ENCODE peak calls at places on chromosomes 11 and 22, in four cellular contexts. N is GM12878, Z is HCT116, T is K562. I is an unnamed sample.
A peak's percentile ranks its signal among the peaks of the same experiment; 100 is the strongest.

GRCh38 chr11:16082532-16083055 is 273.8 kb downstream of the SOX6 start:
- DNase-seq in N (no peak), Z (no peak), T (no peak), I (no peak)

GRCh38 chr11:117900144-117900651 is 23.7 kb upstream of the FXYD6 start:
- DNase-seq in N (peak; percentile 60), Z (no peak), T (no peak), I (no peak)

GRCh38 chr22:26570126-26570525 is 19.8 kb downstream of the TPST2 start:
- DNase-seq in N (no peak), Z (no peak), T (no peak), I (no peak)

GRCh38 chr11:16959528-16960100 is 54.6 kb downstream of the PLEKHA7 start:
- DNase-seq in N (no peak), Z (no peak), T (no peak), I (no peak)

GRCh38 chr11:69002743-69003231 is 10.3 kb downstream of the MRGPRF start:
- DNase-seq in N (no peak), Z (no peak), T (no peak), I (no peak)

GRCh38 chr11:131688056-131688693 is 317.8 kb downstream of the NTM start:
- DNase-seq in N (no peak), Z (no peak), T (peak; percentile 88), I (peak; percentile 23)

GRCh38 chr11:19201737-19202605 is at the start of gene CSRP3:
- DNase-seq in N (no peak), Z (no peak), T (no peak), I (no peak)

GRCh38 chr11:121105063-121105480 is 4.0 kb downstream of the TECTA start:
- DNase-seq in N (no peak), Z (no peak), T (no peak), I (no peak)

GRCh38 chr22:25908212-25908611 is 166.2 kb downstream of the MYO18B start:
- DNase-seq in N (no peak), Z (no peak), T (no peak), I (no peak)

GRCh38 chr11:10930224-10930960 is 72.5 kb upstream of the ZBED5 start:
- DNase-seq in N (no peak), Z (no peak), T (no peak), I (no peak)

GRCh38 chr22:44341431-44342346 is 28.9 kb upstream of the SHISAL1 start:
- DNase-seq in N (no peak), Z (no peak), T (no peak), I (no peak)

GRCh38 chr22:35023692-35024363 is 42.1 kb upstream of the ISX start:
- DNase-seq in N (no peak), Z (peak; percentile 28), T (peak; percentile 71), I (peak; percentile 99)

GRCh38 chr11:71979094-71979493 is 19.6 kb upstream of the IL18BP start:
- DNase-seq in N (no peak), Z (no peak), T (no peak), I (no peak)

GRCh38 chr22:36767035-36767775 is 8.7 kb downstream of the IFT27 start:
- DNase-seq in N (no peak), Z (no peak), T (no peak), I (no peak)

GRCh38 chr11:107247189-107247588 is 210.4 kb downstream of the CWF19L2 start:
- DNase-seq in N (no peak), Z (no peak), T (no peak), I (no peak)

GRCh38 chr11:12755510-12755909 is 81.3 kb downstream of the TEAD1 start:
- DNase-seq in N (no peak), Z (no peak), T (no peak), I (no peak)

GRCh38 chr22:26398741-26399153 is 30.3 kb upstream of the ASPHD2 start:
- DNase-seq in N (no peak), Z (peak; percentile 41), T (peak; percentile 31), I (peak; percentile 62)

GRCh38 chr11:45665206-45665932 is at the start of gene CHST1:
- DNase-seq in N (no peak), Z (no peak), T (peak; percentile 82), I (peak; percentile 64)

GRCh38 chr11:27697679-27698275 is 2.5 kb downstream of the BDNF start:
- DNase-seq in N (no peak), Z (no peak), T (no peak), I (no peak)

GRCh38 chr11:69267395-69267805 is 26.6 kb upstream of the MYEOV start:
- DNase-seq in N (no peak), Z (no peak), T (no peak), I (no peak)

GRCh38 chr11:100785148-100785983 is 98.3 kb downstream of the ARHGAP42 start:
- DNase-seq in N (no peak), Z (no peak), T (no peak), I (no peak)

GRCh38 chr11:10329935-10330334 is 25.1 kb downstream of the ADM start:
- DNase-seq in N (no peak), Z (no peak), T (no peak), I (no peak)

GRCh38 chr11:65777821-65778361 is 2.9 kb downstream of the AP5B1 start:
- DNase-seq in N (no peak), Z (no peak), T (no peak), I (no peak)
- H3K4me1 ChIP-seq in N (peaks cover 15% of the 10 kb centered on the region), Z (peaks cover 29% of the 10 kb centered on the region), T (peaks cover 44% of the 10 kb centered on the region), I (no peaks in the 10 kb centered on the region)

DNA sequence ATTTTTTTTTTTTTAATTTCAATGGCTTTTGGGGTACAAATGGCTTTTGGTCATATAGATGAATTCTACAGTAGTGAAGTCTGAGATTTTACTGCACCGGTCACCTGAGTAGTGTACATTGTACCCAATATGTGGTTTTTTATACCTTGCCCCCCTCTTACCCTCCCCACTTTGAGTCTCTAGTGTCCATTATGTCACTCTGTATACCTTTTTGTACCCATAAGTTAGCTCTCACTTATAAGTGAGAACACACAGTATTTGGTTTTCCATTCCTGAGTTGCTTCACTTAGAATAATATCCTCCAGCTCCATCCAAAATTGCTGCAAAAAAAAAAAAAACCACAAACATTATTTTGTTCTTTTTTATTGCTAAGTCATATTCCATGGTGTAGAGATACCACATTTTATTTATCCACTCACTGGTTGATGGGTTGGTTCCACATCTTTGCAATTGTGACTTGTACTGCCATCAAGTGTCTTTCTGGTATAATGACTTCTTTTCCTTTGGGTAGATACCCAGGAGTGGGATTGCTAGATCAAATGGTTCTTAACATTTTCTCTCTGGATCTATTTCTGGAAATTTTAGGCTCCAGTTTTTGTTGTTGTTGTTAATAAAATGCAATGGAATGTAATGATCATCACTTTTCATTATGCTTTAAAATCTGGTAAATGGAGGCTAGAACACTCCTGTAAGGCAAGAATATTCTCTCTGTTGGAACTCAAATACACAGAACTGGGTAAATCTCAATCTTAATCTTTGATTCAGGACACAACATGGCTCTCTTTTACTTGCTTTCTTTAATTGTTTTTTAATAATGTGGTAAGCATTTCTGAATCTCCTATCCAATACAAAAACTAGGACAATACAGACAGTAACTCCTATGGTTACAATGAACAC is 10.3 kb downstream of the NEAT1 start:
- DNase-seq in N (no peak), Z (no peak), T (no peak), I (no peak)
- TF ChIP-seq CTCF in N (peak; percentile 33), Z (no peak), T (peak; percentile 32), I (peak; percentile 33)

GRCh38 chr11:61542024-61542461 is 33.5 kb downstream of the LRRC10B start:
- DNase-seq in N (no peak), Z (no peak), T (no peak), I (no peak)
- TF ChIP-seq EGR1 in N (no peak), Z (no peak), T (no peak), I (no peak)

GRCh38 chr22:42961815-42962214 is 53.1 kb downstream of the PACSIN2 start:
- DNase-seq in N (no peak), Z (no peak), T (no peak), I (no peak)
- H3K4me1 ChIP-seq in N (peaks cover 25% of the 10 kb centered on the region), Z (peaks cover 70% of the 10 kb centered on the region), T (peaks cover 12% of the 10 kb centered on the region), I (peaks cover 35% of the 10 kb centered on the region)

DNA sequence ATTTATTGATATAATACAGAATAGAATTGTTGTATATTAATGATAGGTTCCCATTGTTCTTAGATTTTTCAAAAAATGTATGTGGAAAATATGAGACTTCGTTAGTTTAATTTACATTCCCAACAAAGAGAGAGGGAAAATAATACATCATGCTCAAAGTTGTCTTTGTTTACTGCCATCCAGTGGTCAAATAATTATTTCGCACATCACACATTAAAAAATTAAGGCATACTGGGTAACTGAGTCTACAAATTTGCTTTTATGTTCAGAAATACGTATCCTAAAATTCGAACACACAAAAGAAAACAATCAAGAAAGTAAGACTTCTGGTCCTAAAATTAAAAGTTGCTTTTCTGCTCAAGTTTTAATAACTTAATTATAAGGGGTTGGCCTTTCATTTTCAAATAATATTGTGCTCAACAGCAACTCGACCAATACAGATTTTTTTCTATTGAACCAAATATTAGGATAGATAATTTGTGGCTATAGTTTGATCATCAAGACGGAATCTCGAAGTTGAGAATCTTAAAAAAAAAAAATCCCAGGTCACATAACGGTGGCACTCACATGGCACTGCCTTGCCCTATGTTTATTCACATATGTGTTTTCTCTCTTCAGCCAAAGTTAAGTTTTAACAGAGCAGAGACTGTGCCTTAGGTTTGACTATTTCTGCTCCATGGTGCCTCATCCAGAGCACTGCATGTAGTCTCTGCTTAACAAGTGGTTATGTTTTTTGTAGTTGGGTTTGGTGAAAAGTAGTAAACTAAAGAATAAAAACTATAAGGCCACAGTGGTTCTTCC is 12.3 kb downstream of the PDGFD start:
- DNase-seq in N (no peak), Z (peak; percentile 16), T (no peak), I (no peak)
- TF ChIP-seq CTCF in N (peak; percentile 16), Z (peak; percentile 30), T (no peak), I (peak; percentile 33)

GRCh38 chr22:33047744-33048143 is 10.4 kb downstream of the SYN3 start:
- DNase-seq in N (no peak), Z (no peak), T (no peak), I (no peak)

GRCh38 chr22:33051960-33052839 is 6.0 kb downstream of the SYN3 start:
- DNase-seq in N (no peak), Z (no peak), T (no peak), I (no peak)

GRCh38 chr22:33053323-33053722 is 4.9 kb downstream of the SYN3 start:
- DNase-seq in N (no peak), Z (no peak), T (no peak), I (no peak)

GRCh38 chr22:33049125-33049729 is 9.0 kb downstream of the SYN3 start:
- DNase-seq in N (peak; percentile 5), Z (peak; percentile 44), T (peak; percentile 66), I (peak; percentile 83)

GRCh38 chr22:33050614-33051230 is 7.5 kb downstream of the SYN3 start:
- DNase-seq in N (no peak), Z (no peak), T (no peak), I (no peak)
- TF ChIP-seq EGR1 in N (no peak), Z (no peak), T (no peak), I (no peak)

GRCh38 chr22:46104170-46104880 is 46.0 kb upstream of the PPARA start:
- DNase-seq in N (no peak), Z (no peak), T (no peak), I (no peak)
- H3K4me1 ChIP-seq in N (no peaks in the 10 kb centered on the region), Z (peaks cover 39% of the 10 kb centered on the region), T (peaks cover 50% of the 10 kb centered on the region), I (no peaks in the 10 kb centered on the region)

I was measured in H1.